ENCODE peak calls at places on chromosomes 5 and 9, in seven cellular contexts. I is esophagus squamous epithelium; M is mammary epithelial cell; B is CD8-positive, alpha-beta T cell; C is AG09309; G is fibroblast of lung; K is dorsolateral prefrontal cortex. E is an unnamed sample.

GRCh38 chr5:84635235-84636055 is 250.8 kb upstream of the EDIL3 start:
- DNase-seq in C (no peak), M (no peak), B (no peak), G (no peak), K (no peak), I (no peak), E (no peak)

GRCh38 chr5:88761269-88761880 is 121.6 kb downstream of the MEF2C start:
- DNase-seq in B (no peak), C (no peak), I (no peak), K (no peak), G (peak), M (no peak), E (no peak)

GRCh38 chr5:38835887-38836286 is 9.9 kb upstream of the OSMR start:
- DNase-seq in K (no peak), B (no peak), G (peak), C (no peak), I (no peak), M (no peak), E (no peak)

GRCh38 chr5:68071731-68072130 is 143.8 kb upstream of the PIK3R1 start:
- DNase-seq in K (no peak), G (peak), C (no peak), B (no peak), M (no peak), I (no peak), E (no peak)

GRCh38 chr5:5880364-5880763 is 457.9 kb downstream of the ICE1 start:
- DNase-seq in G (no peak), C (no peak), B (no peak), K (no peak), M (no peak), I (no peak), E (no peak)

GRCh38 chr5:140362875-140363630 is 3.1 kb downstream of the SLC4A9 start:
- DNase-seq in B (peak), G (peak), M (peak), I (no peak), K (peak), C (no peak), E (peak)

GRCh38 chr5:139806111-139806510 is 10.5 kb downstream of the PSD2 start:
- DNase-seq in B (no peak), C (no peak), K (peak), G (no peak), I (no peak), M (no peak), E (no peak)

GRCh38 chr5:172846677-172847076 is 12.6 kb downstream of the ERGIC1 start:
- DNase-seq in C (no peak), M (no peak), G (no peak), K (no peak), B (no peak), I (no peak), E (no peak)

GRCh38 chr9:121331992-121332685 is 37.9 kb downstream of the STOM start:
- DNase-seq in M (no peak), B (no peak), G (peak), I (no peak), K (no peak), C (no peak), E (no peak)
- TF ChIP-seq CTCF in M (peak), B (no peak), G (peak), I (no peak), K (no peak), C (peak), E (no peak)

GRCh38 chr9:34375901-34376595 is 650 bp downstream of the MYORG start:
- DNase-seq in K (peak), M (peak), I (no peak), G (no peak), C (no peak), B (peak), E (peak)
- TF ChIP-seq CTCF in K (no peak), M (peak), I (no peak), G (no peak), C (no peak), B (peak), E (no peak)

GRCh38 chr5:179679014-179679674 is 1.7 kb downstream of the CBY3 start:
- DNase-seq in B (peak), C (no peak), G (peak), K (peak), I (peak), M (peak), E (no peak)
- TF ChIP-seq CTCF in B (no peak), C (peak), G (peak), K (peak), I (peak), M (peak), E (no peak)

DNA sequence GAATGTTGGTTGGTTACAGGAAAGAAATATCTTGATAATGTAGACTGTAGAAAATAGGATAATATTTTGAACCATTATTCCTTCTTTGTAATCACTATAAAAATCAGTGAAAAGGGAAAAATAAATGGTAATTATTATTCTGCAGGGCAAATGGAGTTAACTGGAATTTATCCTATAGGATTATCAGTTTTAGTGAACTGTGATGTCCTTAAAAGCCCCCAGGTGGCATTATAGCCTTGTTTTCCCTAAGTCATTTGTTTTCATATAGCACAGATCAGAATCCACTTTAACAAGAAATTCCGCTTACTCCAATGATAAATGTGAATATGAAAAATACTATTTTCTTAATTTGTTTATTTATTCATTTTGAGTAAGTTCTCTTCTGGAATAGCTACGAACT is 26.2 kb upstream of the WDR41 start:
- DNase-seq in K (no peak), G (peak), M (no peak), B (no peak), I (no peak), C (no peak), E (peak)
- TF ChIP-seq CTCF in K (peak), G (no peak), M (peak), B (no peak), I (no peak), C (no peak), E (no peak)

GRCh38 chr9:70168521-70168920 is 90.3 kb upstream of the SMC5 start:
- DNase-seq in K (no peak), B (no peak), G (no peak), M (no peak), I (no peak), C (no peak), E (no peak)
- TF ChIP-seq CTCF in K (no peak), B (no peak), G (no peak), M (no peak), I (no peak), C (no peak), E (no peak)

DNA sequence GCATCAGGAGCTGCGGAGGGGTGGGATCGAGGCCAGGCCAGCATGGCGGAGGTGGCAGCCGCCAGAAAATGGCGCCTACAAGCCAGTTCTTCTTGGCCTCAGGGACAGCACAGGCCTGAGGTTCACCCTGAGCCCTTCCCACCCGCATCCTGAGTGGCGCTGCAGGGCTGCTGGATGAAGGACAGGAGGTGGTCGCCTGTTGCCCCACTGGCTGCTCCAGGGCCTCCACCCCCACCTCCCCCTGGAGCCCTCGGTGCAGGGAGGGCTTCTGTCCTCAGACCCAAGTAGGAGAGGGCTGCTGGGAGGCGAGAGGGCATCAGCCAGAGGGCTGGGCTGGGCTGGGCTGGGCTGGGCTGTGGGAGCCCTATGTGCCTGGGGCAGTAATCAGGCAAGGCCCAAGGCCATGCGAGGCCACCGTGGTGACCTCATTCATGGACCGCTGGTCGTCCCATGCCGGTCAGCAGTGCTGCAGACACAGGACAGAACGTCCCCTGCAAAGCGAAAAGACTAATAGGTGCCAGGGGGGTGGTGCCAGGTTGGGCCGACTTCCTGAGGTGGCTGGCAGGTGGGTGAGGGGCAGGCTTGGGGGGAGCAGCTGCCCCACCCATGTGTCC is 13.8 kb downstream of the GPSM1 start:
- DNase-seq in C (no peak), I (no peak), G (no peak), K (no peak), M (no peak), B (no peak), E (no peak)
- TF ChIP-seq CTCF in C (no peak), I (no peak), G (no peak), K (no peak), M (no peak), B (no peak), E (no peak)

DNA sequence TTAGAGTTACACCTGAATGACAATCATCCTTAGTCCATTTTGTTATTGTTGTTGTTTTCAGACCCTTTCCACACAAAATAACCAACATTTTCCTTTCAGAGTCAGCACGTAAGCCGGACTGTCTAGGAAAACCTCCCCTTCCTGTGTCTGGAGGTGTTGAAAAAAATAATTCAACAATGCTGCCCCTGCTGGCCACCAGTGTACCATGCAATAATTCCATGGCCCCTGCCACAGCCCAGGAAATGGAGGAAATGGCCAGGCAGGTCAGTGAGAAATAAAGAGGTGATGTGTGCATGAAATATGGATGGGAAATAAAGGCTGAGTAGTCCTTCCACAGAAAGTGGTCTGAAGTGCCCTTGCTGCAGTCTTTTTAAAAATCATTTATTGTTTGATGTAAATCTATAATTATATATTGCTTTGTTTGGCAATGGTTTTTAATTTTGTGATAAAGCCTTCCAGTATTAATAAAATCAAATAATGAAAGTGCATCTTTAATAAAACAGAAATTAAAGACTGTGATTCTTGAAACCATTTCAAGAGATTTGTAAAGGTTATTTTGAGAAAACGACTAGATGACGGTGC is 152.8 kb upstream of the PAPPA start:
- DNase-seq in C (no peak), M (no peak), K (no peak), B (no peak), G (no peak), I (no peak), E (peak)
- TF ChIP-seq CTCF in C (peak), M (peak), K (peak), B (no peak), G (peak), I (no peak), E (peak)

E was measured in Calu3.